ENCODE peak calls at places on chromosomes 2 and 18, in ten cellular contexts. H is mucosa of gallbladder; T is left lung; F is BJ; W is uterus; X is activated CD4-positive, alpha-beta T cell treated with anti-CD3 and anti-CD28 coated beads, Interleukin-2, amount 50 U/mL, for 4 hours; G is posterior vena cava; L is keratinocyte; I is mesothelial cell of epicardium; D is Right ventricle myocardium superior. Y is an unnamed sample.

GRCh38 chr2:26144031-26144430 is 28.9 kb upstream of the GAREM2 start:
- DNase-seq in D (no peak), F (no peak), H (no peak), X (no peak), I (no peak), G (no peak), W (no peak), L (no peak), T (no peak), Y (no peak)

GRCh38 chr2:99481941-99482340 is 7.9 kb downstream of the REV1 start:
- DNase-seq in T (no peak), G (no peak), H (no peak), L (no peak), W (no peak), F (no peak), X (no peak), I (no peak), D (no peak), Y (no peak)

GRCh38 chr2:9463698-9464034 is 10.7 kb upstream of the IAH1 start:
- DNase-seq in X (no peak), L (no peak), G (no peak), H (no peak), I (no peak), W (no peak), D (no peak), F (no peak), T (no peak), Y (no peak)

GRCh38 chr18:49682301-49683190 is 120.7 kb downstream of the LIPG start:
- DNase-seq in X (no peak), G (no peak), F (no peak), H (no peak), D (no peak), W (no peak), I (no peak), T (no peak), L (no peak), Y (no peak)

GRCh38 chr2:83650897-83651296 is 808.2 kb downstream of the SUCLG1 start:
- DNase-seq in G (no peak), X (no peak), L (no peak), W (no peak), D (no peak), H (no peak), I (no peak), T (no peak), F (no peak), Y (no peak)

GRCh38 chr2:102522890-102523289 is 49.9 kb downstream of the SLC9A4 start:
- DNase-seq in G (no peak), I (no peak), F (no peak), T (no peak), L (no peak), X (no peak), H (no peak), D (no peak), W (no peak), Y (no peak)

GRCh38 chr2:221254281-221254680 is 317.8 kb downstream of the EPHA4 start:
- DNase-seq in G (no peak), W (no peak), I (no peak), D (no peak), L (no peak), T (peak), H (no peak), F (no peak), X (no peak), Y (no peak)

GRCh38 chr2:120434487-120434886 is 88.6 kb downstream of the INHBB start:
- DNase-seq in I (no peak), F (peak), H (no peak), W (no peak), X (no peak), D (no peak), G (no peak), L (no peak), T (no peak), Y (no peak)

GRCh38 chr2:36695746-36696415 is 626 bp upstream of the VIT start:
- DNase-seq in I (no peak), D (no peak), H (no peak), F (peak), G (no peak), X (no peak), W (no peak), T (no peak), L (no peak), Y (no peak)

GRCh38 chr18:54964741-54965140 is 5.5 kb upstream of the CCDC68 start:
- DNase-seq in F (no peak), X (no peak), G (no peak), H (no peak), D (no peak), I (no peak), L (no peak), T (no peak), W (no peak), Y (no peak)

GRCh38 chr2:96507957-96508520 is 2.9 kb upstream of the NEURL3 start:
- DNase-seq in H (peak), I (peak), X (peak), D (peak), G (peak), T (peak), L (no peak), W (peak), F (no peak), Y (peak)

GRCh38 chr2:98369710-98370239 is 23.5 kb downstream of the CNGA3 start:
- DNase-seq in W (no peak), I (no peak), T (no peak), G (peak), H (no peak), F (no peak), X (no peak), D (no peak), L (no peak), Y (no peak)

GRCh38 chr2:240369725-240370585 is 65.5 kb upstream of the GPC1 start:
- DNase-seq in X (no peak), W (peak), D (peak), I (peak), F (peak), T (peak), L (peak), H (peak), G (peak), Y (no peak)

GRCh38 chr2:140442319-140442718 is 1662.1 kb upstream of the NXPH2 start:
- DNase-seq in F (no peak), L (no peak), T (no peak), D (no peak), W (no peak), H (no peak), G (no peak), I (no peak), X (no peak), Y (no peak)

GRCh38 chr2:57936216-57936615 is 110.4 kb upstream of the VRK2 start:
- DNase-seq in W (no peak), D (no peak), I (no peak), X (no peak), T (no peak), H (no peak), F (peak), L (no peak), G (no peak), Y (no peak)

GRCh38 chr2:47767880-47768609 is 14.9 kb upstream of the MSH6 start:
- DNase-seq in X (peak), T (peak), L (no peak), F (no peak), W (peak), D (peak), G (peak), H (peak), I (peak), Y (peak)

GRCh38 chr2:222673883-222674282 is 2.4 kb downstream of the MOGAT1 start:
- DNase-seq in I (no peak), H (peak), F (no peak), T (no peak), G (no peak), D (no peak), L (no peak), X (no peak), W (no peak), Y (no peak)

GRCh38 chr2:218257390-218257981 is 3.3 kb upstream of the GPBAR1 start:
- DNase-seq in G (peak), D (no peak), T (peak), W (no peak), F (no peak), X (peak), H (no peak), L (no peak), I (no peak), Y (peak)

GRCh38 chr2:10124538-10125045 is 2.1 kb downstream of the RRM2 start:
- DNase-seq in F (no peak), I (no peak), T (no peak), X (peak), D (no peak), G (no peak), H (peak), L (no peak), W (peak), Y (no peak)

GRCh38 chr18:58567453-58568196 is 61.3 kb downstream of the ALPK2 start:
- DNase-seq in X (no peak), G (no peak), D (no peak), L (peak), H (no peak), T (no peak), W (peak), I (no peak), F (peak), Y (no peak)

GRCh38 chr2:144694456-144694855 is 174.5 kb upstream of the ZEB2 start:
- DNase-seq in X (no peak), G (no peak), F (no peak), I (no peak), W (no peak), D (no peak), H (no peak), T (no peak), L (no peak), Y (no peak)

GRCh38 chr2:112784199-112785189 is at the start of gene IL1A:
- DNase-seq in I (no peak), H (peak), G (no peak), L (no peak), T (no peak), W (no peak), X (no peak), F (no peak), D (no peak), Y (no peak)

GRCh38 chr2:150438654-150439053 is 48.8 kb downstream of the RND3 start:
- DNase-seq in L (peak), H (no peak), W (no peak), F (no peak), I (no peak), X (no peak), G (no peak), T (no peak), D (no peak), Y (no peak)

GRCh38 chr2:118881490-118882129 is 34.2 kb upstream of the EN1 start:
- DNase-seq in F (no peak), D (no peak), H (peak), W (no peak), L (peak), X (peak), G (no peak), I (peak), T (peak), Y (no peak)

GRCh38 chr2:241924909-241925250 is 55.4 kb downstream of the RTP5 start:
- DNase-seq in T (no peak), L (no peak), F (no peak), W (peak), H (no peak), X (no peak), G (peak), D (no peak), I (no peak), Y (no peak)

GRCh38 chr2:31889044-31889443 is 121.8 kb downstream of the MEMO1 start:
- DNase-seq in X (no peak), I (no peak), G (no peak), W (no peak), F (no peak), L (no peak), T (no peak), H (no peak), D (no peak), Y (no peak)

GRCh38 chr2:232328038-232328435 is 50.5 kb upstream of the ALPP start:
- DNase-seq in D (peak), F (no peak), T (no peak), W (no peak), L (no peak), X (no peak), G (peak), I (no peak), H (no peak), Y (no peak)

GRCh38 chr18:74266161-74266560 is 25.6 kb downstream of the CYB5A start:
- DNase-seq in X (no peak), F (no peak), D (no peak), G (no peak), I (no peak), L (no peak), W (no peak), H (no peak), T (no peak), Y (no peak)

GRCh38 chr2:102657770-102658169 is 38.4 kb downstream of the SLC9A2 start:
- DNase-seq in D (no peak), X (no peak), G (no peak), T (no peak), F (no peak), I (no peak), L (no peak), H (no peak), W (no peak), Y (no peak)

GRCh38 chr2:121266543-121267106 is 18.4 kb downstream of the TFCP2L1 start:
- DNase-seq in D (no peak), F (no peak), L (no peak), T (peak), H (no peak), G (no peak), X (no peak), W (no peak), I (no peak), Y (no peak)

GRCh38 chr2:222174450-222174849 is 124.3 kb downstream of the PAX3 start:
- DNase-seq in X (no peak), G (no peak), L (no peak), H (no peak), I (no peak), D (no peak), T (no peak), F (no peak), W (no peak), Y (no peak)

GRCh38 chr2:43146083-43146482 is 80.3 kb downstream of the ZFP36L2 start:
- DNase-seq in G (no peak), T (no peak), L (no peak), X (no peak), F (no peak), H (no peak), W (no peak), D (no peak), I (no peak), Y (no peak)

GRCh38 chr2:98020516-98020915 is 24.8 kb upstream of the TMEM131 start:
- DNase-seq in H (no peak), D (no peak), X (no peak), W (no peak), I (no peak), T (no peak), L (no peak), F (no peak), G (no peak), Y (no peak)

GRCh38 chr2:88671786-88672427 is 19.6 kb upstream of the RPIA start:
- DNase-seq in L (peak), G (no peak), T (no peak), I (no peak), H (no peak), X (no peak), D (no peak), F (no peak), W (no peak), Y (no peak)

GRCh38 chr2:27582695-27583389 is at the start of gene ZNF512:
- DNase-seq in X (peak), I (peak), L (peak), D (peak), T (peak), F (peak), H (peak), G (peak), W (peak), Y (peak)

GRCh38 chr2:74906395-74906794 is 52.0 kb upstream of the POLE4 start:
- DNase-seq in T (no peak), F (no peak), H (no peak), W (no peak), D (no peak), X (no peak), G (no peak), L (no peak), I (no peak), Y (no peak)

GRCh38 chr18:14971461-14972185 is 223.7 kb downstream of the ANKRD30B start:
- DNase-seq in G (no peak), W (no peak), I (no peak), H (no peak), T (no peak), D (no peak), L (no peak), F (no peak), X (no peak), Y (no peak)

GRCh38 chr2:60634443-60634842 is 81.0 kb upstream of the BCL11A start:
- DNase-seq in L (no peak), H (peak), G (no peak), D (no peak), I (no peak), T (no peak), W (no peak), F (no peak), X (no peak), Y (no peak)